ENCODE peak calls at places on chromosome 9, in ten cellular contexts. S, I, M, F, D, T, H, P, U and K are unnamed samples.
A peak's percentile ranks its signal among the peaks of the same experiment; 100 is the strongest.

GRCh38 chr9:18499987-18500386 is 26.0 kb downstream of the ADAMTSL1 start:
- DNase-seq in F (no peak), S (no peak), H (no peak), U (peak; percentile 66), I (peak; percentile 19), T (no peak), M (no peak), P (no peak), D (no peak), K (no peak)

GRCh38 chr9:116475201-116475600 is 211.9 kb upstream of the TRIM32 start:
- DNase-seq in U (peak; percentile 12), P (no peak), I (no peak), M (no peak), T (no peak), H (no peak), D (no peak), S (no peak), F (peak; percentile 35), K (no peak)

GRCh38 chr9:98455957-98456621 is 200.6 kb upstream of the TBC1D2 start:
- DNase-seq in F (peak; percentile 39), D (no peak), P (no peak), M (no peak), U (peak; percentile 90), S (no peak), I (peak; percentile 39), H (no peak), T (peak; percentile 28), K (peak; percentile 8)

GRCh38 chr9:101235105-101235866 is 149.5 kb downstream of the BAAT start:
- DNase-seq in S (no peak), D (peak; percentile 8), H (peak; percentile 58), P (no peak), M (no peak), F (peak; percentile 4), I (no peak), T (no peak), U (peak; percentile 45), K (no peak)

GRCh38 chr9:98558575-98558974 is 150.2 kb downstream of the GABBR2 start:
- DNase-seq in M (no peak), S (no peak), H (no peak), T (no peak), I (no peak), P (no peak), D (no peak), F (no peak), U (peak; percentile 18), K (no peak)

GRCh38 chr9:2320632-2321031 is 301.0 kb upstream of the VLDLR start:
- DNase-seq in U (no peak), F (no peak), S (no peak), M (no peak), P (no peak), D (no peak), I (no peak), H (no peak), T (no peak), K (no peak)

GRCh38 chr9:134492281-134492691 is 149.3 kb upstream of the COL5A1 start:
- DNase-seq in M (no peak), P (no peak), D (no peak), F (peak; percentile 26), U (no peak), S (no peak), I (no peak), T (peak; percentile 94), H (no peak), K (no peak)

GRCh38 chr9:27310582-27310981 is 13.6 kb upstream of the EQTN start:
- DNase-seq in D (no peak), I (no peak), M (no peak), F (no peak), H (peak; percentile 43), T (no peak), P (no peak), S (no peak), U (no peak), K (no peak)

GRCh38 chr9:35520404-35520790 is 30.5 kb downstream of the RUSC2 start:
- DNase-seq in F (no peak), D (no peak), T (no peak), I (no peak), H (no peak), P (no peak), S (no peak), U (no peak), M (no peak), K (no peak)

GRCh38 chr9:113488490-113488889 is 25.0 kb downstream of the RGS3 start:
- DNase-seq in S (no peak), D (no peak), U (no peak), F (no peak), H (no peak), M (no peak), T (no peak), P (no peak), I (no peak), K (no peak)

GRCh38 chr9:126157409-126157808 is 169.2 kb upstream of the MVB12B start:
- DNase-seq in F (no peak), M (no peak), H (no peak), U (no peak), I (no peak), D (no peak), P (no peak), S (no peak), T (no peak), K (no peak)

GRCh38 chr9:134661791-134662142 is 20.2 kb downstream of the COL5A1 start:
- DNase-seq in H (no peak), F (no peak), M (no peak), S (no peak), D (no peak), I (no peak), U (no peak), T (peak; percentile 69), P (no peak), K (no peak)

DNA sequence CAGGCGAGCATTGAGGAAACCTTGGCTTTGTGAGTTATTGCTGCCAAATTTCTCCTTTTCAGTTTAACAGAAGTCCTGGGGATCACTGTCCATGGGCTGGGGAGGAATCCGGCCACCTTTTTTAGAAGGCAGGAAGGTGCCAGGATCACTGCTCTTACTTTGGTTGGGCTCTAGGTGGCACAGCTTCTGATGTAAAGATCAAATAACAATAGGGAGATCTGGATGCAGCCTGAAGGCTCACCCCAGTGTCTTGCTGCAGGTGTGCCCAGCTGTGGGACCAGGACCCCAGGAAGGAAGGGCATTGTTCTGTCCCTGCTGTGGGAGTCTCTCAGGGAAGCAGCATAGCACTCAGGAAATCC is 69.5 kb downstream of the DAB2IP start:
- DNase-seq in H (no peak), S (no peak), T (no peak), D (no peak), U (peak; percentile 37), P (no peak), M (no peak), I (no peak), F (no peak), K (no peak)
- TF ChIP-seq CTCF in H (peak; percentile 17), S (no peak), T (peak; percentile 27), D (no peak), U (peak; percentile 51), P (no peak), M (no peak), I (peak; percentile 28), F (peak; percentile 35), K (no peak)

DNA sequence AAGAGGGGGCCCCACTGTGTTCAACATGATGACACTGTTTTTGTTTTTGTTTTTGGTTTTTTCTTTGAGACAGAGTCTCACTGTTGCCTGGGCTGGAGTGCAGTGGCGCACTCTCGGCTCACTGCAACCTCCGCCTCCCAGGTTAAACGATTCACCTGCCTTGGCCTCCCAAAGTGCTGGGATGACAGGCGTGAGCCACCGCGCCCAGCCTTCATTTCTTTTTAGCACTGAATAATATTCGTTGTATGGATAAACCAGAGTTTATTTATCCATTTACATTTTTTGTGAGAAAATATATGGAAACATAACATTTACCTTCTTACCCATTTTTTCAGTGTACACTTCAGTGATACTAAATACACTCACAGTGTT is 4.2 kb downstream of the CARD19 start:
- DNase-seq in D (no peak), M (no peak), T (no peak), H (no peak), I (no peak), S (peak; percentile 19), F (no peak), P (no peak), U (no peak), K (peak; percentile 1)
- TF ChIP-seq CTCF in D (no peak), M (no peak), T (no peak), H (no peak), I (no peak), S (no peak), F (no peak), P (no peak), U (no peak), K (no peak)

GRCh38 chr9:20253635-20254034 is 368.7 kb downstream of the MLLT3 start:
- DNase-seq in P (no peak), S (no peak), M (no peak), T (no peak), U (no peak), I (no peak), F (no peak), H (no peak), D (no peak), K (no peak)
- TF ChIP-seq CTCF in P (no peak), S (no peak), M (no peak), T (no peak), U (no peak), I (no peak), F (no peak), H (no peak), D (no peak), K (no peak)

DNA sequence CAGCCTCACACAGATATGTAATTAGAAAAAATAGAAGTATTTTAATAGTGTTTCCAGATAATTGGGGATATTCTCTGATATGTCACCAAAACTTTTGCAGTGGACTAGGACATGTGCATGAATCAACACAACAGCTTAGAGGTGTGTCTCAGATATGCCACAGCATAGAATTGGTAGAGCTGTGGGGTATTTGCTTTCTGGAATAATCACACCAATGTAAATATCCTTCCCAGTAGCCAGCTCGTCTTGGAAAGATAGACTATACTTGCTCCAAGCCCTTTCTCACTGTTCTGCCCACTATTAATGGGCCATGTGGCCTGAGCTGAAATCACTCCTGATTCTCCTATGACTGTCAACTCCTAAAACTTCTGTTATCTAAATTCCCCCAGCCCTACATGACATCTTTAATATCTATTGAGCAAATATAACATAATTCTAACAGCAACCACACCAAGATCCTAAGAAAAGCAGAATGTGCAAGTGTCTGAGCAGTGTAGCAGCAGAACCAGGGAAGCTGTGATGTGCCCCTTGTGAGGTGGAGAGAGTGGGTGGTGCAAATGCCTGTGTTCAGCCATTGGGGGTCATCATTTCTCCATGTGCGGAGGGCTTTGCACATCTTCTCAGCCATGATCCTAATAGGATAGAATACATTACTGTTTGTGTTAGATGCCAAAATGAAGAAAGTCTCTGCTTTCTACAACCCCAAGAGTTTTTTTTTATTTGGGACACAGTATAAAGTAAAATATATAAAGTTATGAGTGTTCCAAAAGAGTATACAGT is 65.0 kb downstream of the MELK start:
- DNase-seq in H (peak; percentile 16), P (no peak), U (no peak), M (no peak), T (no peak), I (no peak), D (peak; percentile 9), S (no peak), F (no peak), K (no peak)
- TF ChIP-seq CTCF in H (peak; percentile 32), P (no peak), U (no peak), M (no peak), T (no peak), I (no peak), D (no peak), S (no peak), F (peak; percentile 4), K (no peak)

DNA sequence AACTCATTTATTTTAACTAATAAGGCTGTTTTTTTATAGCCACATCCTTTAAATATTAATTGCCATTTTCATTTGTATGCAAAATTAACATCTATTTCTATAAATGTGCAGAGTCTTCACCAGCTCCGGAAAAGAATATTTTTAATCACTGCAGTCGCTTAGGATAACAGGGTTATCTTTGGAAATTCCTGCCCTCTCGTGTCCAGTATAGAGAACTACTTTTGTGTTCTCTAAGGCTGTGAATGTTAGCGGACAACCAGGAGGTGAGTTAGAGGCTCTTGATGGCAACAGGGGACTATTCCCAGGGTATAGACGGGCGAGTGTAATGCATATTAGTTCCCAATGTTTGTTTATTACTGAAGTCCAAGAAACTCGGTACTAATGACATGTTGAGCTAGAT is 59.4 kb downstream of the GGTA1 start:
- DNase-seq in F (no peak), S (no peak), P (no peak), T (no peak), D (no peak), H (peak; percentile 28), U (peak; percentile 22), M (no peak), I (no peak), K (no peak)
- TF ChIP-seq CTCF in F (peak; percentile 30), S (no peak), P (no peak), T (peak; percentile 22), D (no peak), H (peak; percentile 39), U (no peak), M (peak; percentile 32), I (peak; percentile 21), K (no peak)